ENCODE peak calls at places on chromosome 10, in nine cellular contexts. B, H, A, Q, W, V, K, D and O are unnamed samples.

GRCh38 chr10:126006906-126007305 is 110.5 kb downstream of the FANK1 start:
- DNase-seq in B (no peak), H (no peak), A (no peak), Q (no peak), W (no peak), V (no peak), K (no peak), D (peak), O (no peak)

GRCh38 chr10:109922353-109922975 is 847 bp downstream of the XPNPEP1 start:
- DNase-seq in B (peak), H (no peak), A (no peak), Q (no peak), W (no peak), V (no peak), K (no peak), D (peak), O (no peak)

GRCh38 chr10:106740-107139 is 28.5 kb upstream of the ZMYND11 start:
- DNase-seq in B (no peak), H (no peak), A (no peak), Q (no peak), W (no peak), V (no peak), K (no peak), D (no peak), O (no peak)

GRCh38 chr10:106311590-106311989 is 852.9 kb downstream of the SORCS1 start:
- DNase-seq in B (no peak), H (no peak), A (no peak), Q (no peak), W (no peak), V (no peak), K (no peak), D (peak), O (no peak)

GRCh38 chr10:22761569-22762220 is 47.3 kb upstream of the PIP4K2A start:
- DNase-seq in B (no peak), H (peak), A (no peak), Q (no peak), W (no peak), V (no peak), K (no peak), D (peak), O (no peak)

GRCh38 chr10:132520147-132520811 is 17.3 kb upstream of the INPP5A start:
- DNase-seq in B (no peak), H (no peak), A (no peak), Q (no peak), W (no peak), V (no peak), K (no peak), D (no peak), O (peak)

GRCh38 chr10:114043532-114044250 is at the start of gene ADRB1:
- DNase-seq in B (peak), H (peak), A (no peak), Q (peak), W (peak), V (peak), K (peak), D (peak), O (peak)

GRCh38 chr10:85862771-85863170 is 503.8 kb downstream of the GRID1 start:
- DNase-seq in B (no peak), H (no peak), A (no peak), Q (no peak), W (no peak), V (no peak), K (no peak), D (no peak), O (no peak)

GRCh38 chr10:73887038-73888015 is 13.0 kb upstream of the CAMK2G start:
- DNase-seq in B (peak), H (peak), A (no peak), Q (no peak), W (peak), V (peak), K (no peak), D (peak), O (peak)

GRCh38 chr10:127148066-127148932 is 48.1 kb downstream of the INSYN2A start:
- DNase-seq in B (no peak), H (no peak), A (no peak), Q (no peak), W (peak), V (no peak), K (no peak), D (peak), O (no peak)

GRCh38 chr10:29955308-29955935 is 104.0 kb downstream of the JCAD start:
- DNase-seq in B (no peak), H (no peak), A (no peak), Q (no peak), W (no peak), V (no peak), K (no peak), D (peak), O (no peak)

GRCh38 chr10:21396889-21397288 is 128.6 kb downstream of the SKIDA1 start:
- DNase-seq in B (no peak), H (no peak), A (no peak), Q (no peak), W (no peak), V (no peak), K (no peak), D (peak), O (no peak)

GRCh38 chr10:61752111-61753011 is 89.6 kb downstream of the CABCOCO1 start:
- DNase-seq in B (no peak), H (no peak), A (no peak), Q (no peak), W (no peak), V (no peak), K (no peak), D (peak), O (no peak)

GRCh38 chr10:22962817-22963216 is 35.0 kb downstream of the ARMC3 start:
- DNase-seq in B (no peak), H (no peak), A (no peak), Q (no peak), W (no peak), V (no peak), K (no peak), D (no peak), O (no peak)

GRCh38 chr10:31602541-31603244 is 283.7 kb downstream of the ZEB1 start:
- DNase-seq in B (peak), H (peak), A (no peak), Q (no peak), W (no peak), V (peak), K (no peak), D (peak), O (peak)

GRCh38 chr10:58856508-58857240 is 319.8 kb upstream of the PHYHIPL start:
- DNase-seq in B (no peak), H (no peak), A (no peak), Q (no peak), W (peak), V (peak), K (no peak), D (peak), O (peak)

GRCh38 chr10:132972986-132973902 is 30.9 kb upstream of the CFAP46 start:
- DNase-seq in B (peak), H (no peak), A (no peak), Q (no peak), W (no peak), V (no peak), K (no peak), D (no peak), O (no peak)

GRCh38 chr10:572066-572465 is 117.4 kb downstream of the DIP2C start:
- DNase-seq in B (no peak), H (no peak), A (no peak), Q (no peak), W (no peak), V (no peak), K (no peak), D (no peak), O (no peak)